ENCODE peak calls at places on chromosomes 4 and X, in eight cellular contexts. N is left ventricle myocardium inferior, E is NCI-H226, A is substantia nigra, T is AG09319, J is astrocyte, C is iris pigment epithelial cell, F is M059J. H is an unnamed sample.

GRCh38 chrX:46627044-46627443 is 53.5 kb downstream of the CHST7 start:
- DNase-seq in N (no peak), E (no peak), A (no peak), T (no peak), J (no peak), C (no peak), F (no peak), H (no peak)

GRCh38 chrX:70169281-70169680 is 8.0 kb upstream of the DGAT2L6 start:
- DNase-seq in N (no peak), E (no peak), A (no peak), T (no peak), J (no peak), C (no peak), F (peak; percentile 27), H (no peak)

GRCh38 chrX:139692506-139692849 is 15.5 kb downstream of the MCF2 start:
- DNase-seq in N (no peak), E (no peak), A (no peak), T (no peak), J (no peak), C (peak; percentile 2), F (peak; percentile 18), H (no peak)

GRCh38 chrX:132676561-132677186 is 187.8 kb upstream of the MBNL3 start:
- DNase-seq in N (no peak), E (no peak), A (no peak), T (no peak), J (no peak), C (no peak), F (no peak), H (peak; percentile 3)

GRCh38 chrX:18010251-18010650 is 149.2 kb upstream of the RAI2 start:
- DNase-seq in N (no peak), E (no peak), A (no peak), T (no peak), J (no peak), C (no peak), F (no peak), H (no peak)

GRCh38 chr4:6516762-6517161 is 44.3 kb upstream of the PPP2R2C start:
- DNase-seq in N (peak; percentile 48), E (no peak), A (no peak), T (no peak), J (no peak), C (no peak), F (no peak), H (no peak)

GRCh38 chr4:60452259-60452658 is 747.9 kb upstream of the ADGRL3 start:
- DNase-seq in N (no peak), E (no peak), A (no peak), T (no peak), J (no peak), C (no peak), F (no peak), H (no peak)

GRCh38 chr4:136690363-136690762 is 841.9 kb downstream of the PCDH18 start:
- DNase-seq in N (no peak), E (peak; percentile 3), A (no peak), T (no peak), J (peak; percentile 10), C (peak; percentile 2), F (peak; percentile 14), H (no peak)

GRCh38 chrX:48835524-48836329 is at the start of gene PCSK1N:
- DNase-seq in N (no peak), E (peak; percentile 44), A (peak; percentile 12), T (no peak), J (no peak), C (no peak), F (peak; percentile 62), H (no peak)

H was measured in NAMALWA.